ENCODE peak calls at places on chromosomes 4 and X, in six cellular contexts. G is esophagus muscularis mucosa; V is HL-60; Q is CD8-positive, alpha-beta T cell; I is heart left ventricle; O is AG09309. N is an unnamed sample.

GRCh38 chr4:57094482-57095223 is 15.5 kb downstream of the IGFBP7 start:
- DNase-seq in G (no peak), O (no peak), I (no peak), Q (no peak), V (no peak), N (peak)

GRCh38 chr4:41146716-41147506 is 67.4 kb downstream of the APBB2 start:
- DNase-seq in V (no peak), G (no peak), O (no peak), I (no peak), Q (no peak), N (peak)

GRCh38 chrX:97895751-97896150 is 1012.0 kb downstream of the RPA4 start:
- DNase-seq in I (no peak), V (no peak), O (peak), G (no peak), Q (no peak), N (peak)

GRCh38 chrX:47212381-47213293 is 5.8 kb upstream of the CDK16 start:
- DNase-seq in I (no peak), V (no peak), O (no peak), G (no peak), Q (no peak), N (no peak)

GRCh38 chr4:172061204-172061603 is 248.0 kb downstream of the GALNTL6 start:
- DNase-seq in Q (no peak), O (no peak), G (no peak), I (no peak), V (no peak), N (no peak)

GRCh38 chr4:48649505-48649904 is 130.6 kb downstream of the FRYL start:
- DNase-seq in Q (no peak), V (no peak), G (no peak), I (no peak), O (no peak), N (no peak)

GRCh38 chr4:71195932-71196331 is 142.9 kb upstream of the SLC4A4 start:
- DNase-seq in O (peak), V (no peak), I (no peak), G (no peak), Q (no peak), N (peak)

GRCh38 chr4:41430796-41431195 is 107.2 kb upstream of the LIMCH1 start:
- DNase-seq in G (no peak), I (no peak), O (peak), V (no peak), Q (no peak), N (peak)

GRCh38 chrX:11504234-11504633 is 161.5 kb downstream of the ARHGAP6 start:
- DNase-seq in Q (no peak), I (no peak), G (no peak), O (no peak), V (no peak), N (no peak)
- TF ChIP-seq CTCF in Q (no peak), I (no peak), G (no peak), O (peak), V (no peak), N (no peak)

GRCh38 chr4:24057915-24058559 is 168.2 kb upstream of the PPARGC1A start:
- DNase-seq in V (no peak), Q (no peak), O (no peak), G (no peak), I (no peak), N (no peak)
- H3K4me3 ChIP-seq in V (no peak), Q (no peak), O (no peak), G (no peak), I (no peak), N (no peak)

DNA sequence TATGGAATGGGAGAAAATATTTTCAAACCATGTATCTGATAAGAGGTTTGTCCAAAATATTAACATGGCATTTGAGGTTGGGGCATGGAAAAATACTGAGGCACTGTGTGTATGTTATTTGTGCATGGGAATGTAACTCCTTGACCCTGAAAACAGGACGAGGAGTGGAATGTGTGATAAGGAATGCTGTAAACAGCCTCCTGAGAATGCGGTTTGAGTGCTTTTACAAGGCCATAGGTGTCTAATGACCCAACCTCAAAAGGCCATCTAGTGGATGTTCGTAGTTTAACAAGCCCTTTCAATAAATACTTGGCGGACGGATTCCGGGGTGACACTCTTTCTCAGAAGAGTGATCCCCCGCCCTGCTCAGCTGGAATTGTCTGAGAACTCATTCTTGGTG is 162.9 kb upstream of the USP9X start:
- DNase-seq in V (peak), O (no peak), G (no peak), I (no peak), Q (no peak), N (peak)
- TF ChIP-seq CTCF in V (no peak), O (peak), G (no peak), I (no peak), Q (no peak), N (peak)

GRCh38 chrX:120459313-120459712 is 9.8 kb downstream of the LAMP2 start:
- DNase-seq in Q (no peak), G (no peak), I (no peak), O (no peak), V (no peak), N (no peak)

GRCh38 chrX:120452131-120452530 is 17.0 kb downstream of the LAMP2 start:
- DNase-seq in V (peak), O (no peak), I (no peak), Q (no peak), G (no peak), N (peak)

GRCh38 chrX:120457766-120458180 is 11.3 kb downstream of the LAMP2 start:
- DNase-seq in G (no peak), V (peak), O (peak), I (no peak), Q (no peak), N (peak)

GRCh38 chrX:120453985-120454384 is 15.1 kb downstream of the LAMP2 start:
- DNase-seq in Q (no peak), G (no peak), V (no peak), I (no peak), O (no peak), N (no peak)

GRCh38 chrX:120456973-120457372 is 12.1 kb downstream of the LAMP2 start:
- DNase-seq in G (no peak), O (peak), V (peak), I (no peak), Q (no peak), N (peak)
- H3K4me3 ChIP-seq in G (no peak), O (no peak), V (no peak), I (no peak), Q (no peak), N (no peak)

DNA sequence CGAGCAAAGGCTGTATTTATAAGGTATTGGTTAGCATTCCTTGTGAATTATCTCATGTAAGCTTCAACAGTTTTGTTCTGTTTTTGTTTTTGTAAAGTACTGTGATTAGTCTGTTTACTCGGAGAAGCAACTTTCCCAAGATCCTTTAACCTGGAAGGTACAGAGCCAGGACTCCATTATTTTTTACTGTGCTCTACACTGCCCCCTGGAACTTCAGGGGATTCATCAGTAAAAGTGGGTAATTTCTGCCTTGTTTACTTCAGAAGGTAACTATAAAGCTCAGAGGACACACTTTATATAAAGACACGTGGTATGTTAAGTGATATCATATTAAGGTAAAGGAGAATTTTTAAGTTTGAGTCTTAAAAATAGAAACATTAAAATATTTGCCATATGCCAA is 124.9 kb downstream of the IQCM start:
- DNase-seq in Q (no peak), I (no peak), G (no peak), V (no peak), O (no peak), N (no peak)
- TF ChIP-seq CTCF in Q (no peak), I (no peak), G (no peak), V (no peak), O (no peak), N (no peak)

GRCh38 chr4:74308215-74308614 is at the start of gene EPGN:
- DNase-seq in Q (no peak), G (no peak), O (no peak), I (no peak), V (no peak), N (peak)
- H3K4me3 ChIP-seq in Q (no peak), G (no peak), O (no peak), I (no peak), V (no peak), N (no peak)

DNA sequence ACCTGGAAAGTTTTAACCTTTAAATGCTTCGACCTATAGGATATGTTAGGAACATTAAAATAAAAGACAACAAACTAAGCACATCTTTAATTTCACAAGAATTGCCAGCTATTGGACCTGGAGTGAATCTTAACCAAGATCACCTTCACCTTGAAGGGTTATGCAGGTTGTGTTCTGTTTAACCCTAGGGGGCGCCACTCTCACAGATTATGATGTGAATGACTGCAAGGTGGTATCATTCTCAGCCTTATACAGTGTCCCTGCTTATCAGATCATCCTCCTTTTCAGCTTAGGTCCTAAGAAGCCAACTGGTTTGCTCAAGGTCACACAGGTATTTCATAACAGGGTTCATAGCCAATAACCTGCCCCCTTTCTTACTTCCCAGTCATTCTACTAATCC is 23.5 kb downstream of the INTS6L start:
- DNase-seq in V (no peak), I (no peak), Q (peak), G (no peak), O (no peak), N (no peak)
- TF ChIP-seq CTCF in V (no peak), I (no peak), Q (peak), G (no peak), O (no peak), N (no peak)

N was measured in AG10803.